ENCODE peak calls at places on chromosomes 11 and 22, in six cellular contexts. V is CD4-positive, alpha-beta T cell; Z is epithelial cell of proximal tubule; Q is adrenal gland; N is neural crest cell; F is B cell. C is an unnamed sample.

GRCh38 chr11:1298695-1299492 is 10.5 kb downstream of the TOLLIP start:
- DNase-seq in V (no peak), Z (peak), Q (peak), N (no peak), F (no peak), C (no peak)

GRCh38 chr11:78109011-78109685 is 29.5 kb upstream of the NDUFC2 start:
- DNase-seq in V (no peak), Z (no peak), Q (no peak), N (no peak), F (no peak), C (no peak)

GRCh38 chr22:29369460-29369859 is 18.9 kb downstream of the AP1B1 start:
- DNase-seq in V (no peak), Z (no peak), Q (peak), N (peak), F (no peak), C (no peak)

GRCh38 chr11:134283461-134284230 is 7.5 kb downstream of the GLB1L3 start:
- DNase-seq in V (no peak), Z (no peak), Q (no peak), N (no peak), F (no peak), C (no peak)

GRCh38 chr11:2928605-2929510 is at the start of gene PHLDA2:
- DNase-seq in V (peak), Z (no peak), Q (peak), N (no peak), F (peak), C (peak)

GRCh38 chr11:76646882-76647534 is 23.5 kb downstream of the LRRC32 start:
- DNase-seq in V (no peak), Z (no peak), Q (no peak), N (no peak), F (no peak), C (no peak)

GRCh38 chr11:47611240-47611863 is 17.1 kb upstream of the C1QTNF4 start:
- DNase-seq in V (no peak), Z (no peak), Q (no peak), N (no peak), F (peak), C (no peak)

GRCh38 chr11:75554258-75555022 is 7.6 kb upstream of the SERPINH1 start:
- DNase-seq in V (no peak), Z (no peak), Q (peak), N (peak), F (no peak), C (no peak)

GRCh38 chr11:17801166-17801565 is 66.6 kb downstream of the KCNC1 start:
- DNase-seq in V (no peak), Z (no peak), Q (no peak), N (no peak), F (no peak), C (no peak)

GRCh38 chr22:32606181-32606580 is 131.6 kb downstream of the FBXO7 start:
- DNase-seq in V (no peak), Z (no peak), Q (no peak), N (no peak), F (no peak), C (no peak)

GRCh38 chr11:100831929-100832480 is 144.9 kb downstream of the ARHGAP42 start:
- DNase-seq in V (no peak), Z (no peak), Q (no peak), N (no peak), F (no peak), C (no peak)

GRCh38 chr11:134024420-134025085 is 44.3 kb upstream of the JAM3 start:
- DNase-seq in V (no peak), Z (no peak), Q (no peak), N (no peak), F (no peak), C (no peak)

GRCh38 chr11:1060885-1061616 is 13.6 kb upstream of the MUC2 start:
- DNase-seq in V (no peak), Z (no peak), Q (no peak), N (no peak), F (no peak), C (peak)

GRCh38 chr11:66629356-66629755 is 9.1 kb upstream of the RBM4 start:
- DNase-seq in V (no peak), Z (no peak), Q (no peak), N (no peak), F (no peak), C (no peak)

GRCh38 chr11:10931761-10932700 is 74.2 kb upstream of the ZBED5 start:
- DNase-seq in V (no peak), Z (no peak), Q (no peak), N (no peak), F (no peak), C (no peak)

GRCh38 chr11:28773606-28774005 is 665.4 kb downstream of the METTL15 start:
- DNase-seq in V (no peak), Z (no peak), Q (no peak), N (no peak), F (no peak), C (no peak)

GRCh38 chr11:30938801-30939200 is 352.6 kb upstream of the MPPED2 start:
- DNase-seq in V (no peak), Z (no peak), Q (no peak), N (no peak), F (no peak), C (no peak)

GRCh38 chr22:22342697-22343602 is 98.4 kb downstream of the VPREB1 start:
- DNase-seq in V (peak), Z (no peak), Q (peak), N (peak), F (peak), C (peak)

GRCh38 chr11:30346068-30346688 is 23.3 kb downstream of the ARL14EP start:
- DNase-seq in V (no peak), Z (no peak), Q (no peak), N (no peak), F (no peak), C (no peak)

GRCh38 chr22:31926969-31927368 is 17.4 kb upstream of the YWHAH start:
- DNase-seq in V (no peak), Z (no peak), Q (peak), N (no peak), F (no peak), C (no peak)

GRCh38 chr11:3218483-3219280 is at the start of gene MRGPRG:
- DNase-seq in V (no peak), Z (no peak), Q (peak), N (no peak), F (peak), C (peak)

GRCh38 chr22:36860821-36861659 is at the start of gene NCF4:
- DNase-seq in V (no peak), Z (no peak), Q (peak), N (no peak), F (peak), C (no peak)

GRCh38 chr11:65432686-65433582 is 10.3 kb downstream of the NEAT1 start:
- DNase-seq in V (no peak), Z (no peak), Q (no peak), N (no peak), F (no peak), C (no peak)
- TF ChIP-seq CTCF in V (peak), Z (peak), Q (no peak), N (peak), F (peak), C (peak)

DNA sequence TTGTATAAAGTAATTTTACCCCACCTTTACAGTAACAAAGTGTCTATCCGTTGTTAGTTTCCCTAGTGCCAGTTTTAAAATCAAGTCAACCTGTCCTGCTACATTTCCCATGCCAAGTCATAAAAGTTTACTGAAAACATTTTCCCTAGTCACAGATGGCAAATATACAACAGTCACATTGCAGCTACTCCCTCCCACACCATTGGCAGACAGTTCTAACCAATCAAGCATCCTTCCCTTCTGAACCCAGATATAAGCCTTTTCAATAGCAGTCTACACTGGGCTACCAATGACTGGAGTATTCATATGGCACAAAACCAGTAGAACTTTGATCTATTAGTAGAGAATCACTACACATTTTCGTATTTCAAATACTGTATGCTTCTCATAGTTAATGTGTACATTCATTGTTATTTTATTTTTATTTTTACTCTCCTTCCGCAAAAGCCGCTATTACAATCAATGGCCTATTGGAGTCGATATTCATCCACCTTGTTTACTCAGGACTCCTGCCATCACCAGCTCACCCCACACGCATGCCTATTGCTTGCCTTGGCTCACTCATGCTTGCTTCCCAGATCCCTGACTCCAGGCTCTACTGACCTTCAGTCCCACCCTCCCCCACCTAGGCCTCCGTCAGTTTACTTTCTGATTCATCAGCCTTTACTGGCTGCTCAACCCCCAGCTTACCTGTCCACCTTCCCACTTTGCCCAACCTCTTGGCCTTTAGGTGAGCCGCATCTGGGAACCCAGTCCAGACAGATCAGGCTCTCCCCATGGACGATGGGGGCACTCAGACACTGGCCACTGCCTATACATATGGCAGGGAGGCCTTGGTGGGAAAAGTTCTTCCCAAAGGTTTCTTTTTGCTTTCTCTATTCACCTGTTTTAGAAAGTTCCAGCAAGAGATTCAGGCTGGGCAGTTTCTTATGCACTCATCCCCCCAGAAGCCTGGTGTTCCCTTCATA is 408.4 kb downstream of the SOX6 start:
- DNase-seq in V (no peak), Z (no peak), Q (no peak), N (no peak), F (no peak), C (no peak)
- TF ChIP-seq CTCF in V (no peak), Z (no peak), Q (no peak), N (no peak), F (no peak), C (no peak)

DNA sequence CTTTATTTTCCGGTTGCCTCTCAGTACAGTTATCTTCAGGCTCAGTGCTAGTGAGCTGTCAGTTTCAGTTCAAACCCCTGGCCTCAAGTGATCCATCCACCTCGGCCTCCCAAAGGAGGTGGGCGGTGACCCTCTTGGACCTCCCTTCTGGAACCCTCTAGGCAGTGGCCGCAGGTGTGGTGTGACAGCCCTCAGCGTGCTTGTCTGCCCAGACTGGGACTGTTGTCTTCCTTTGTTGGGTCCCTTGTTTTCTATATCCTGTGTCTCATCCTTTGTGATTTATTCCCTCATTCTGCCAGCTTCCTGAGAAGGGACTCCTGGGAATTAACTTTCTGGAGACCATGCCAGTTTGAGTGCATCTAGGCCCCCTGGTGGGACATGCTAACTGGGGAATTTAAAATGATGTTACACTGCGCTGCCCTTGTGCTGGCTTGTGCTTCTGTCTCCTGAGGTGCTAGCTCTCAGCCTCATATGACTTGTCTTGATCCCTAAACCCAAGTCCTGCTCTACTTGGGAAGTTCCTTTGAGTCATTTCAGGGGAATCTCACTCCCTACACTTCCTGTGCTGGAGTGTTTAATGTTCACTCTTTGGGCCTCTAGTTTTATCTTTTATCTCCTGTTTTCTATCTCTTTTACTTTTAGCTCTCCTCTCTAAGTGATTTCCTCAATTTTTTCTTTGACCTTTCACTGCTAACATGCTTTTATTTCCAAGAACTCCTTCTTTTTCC is 19.4 kb downstream of the MED15 start:
- DNase-seq in V (no peak), Z (peak), Q (no peak), N (no peak), F (no peak), C (no peak)
- TF ChIP-seq CTCF in V (no peak), Z (peak), Q (no peak), N (no peak), F (no peak), C (no peak)

GRCh38 chr11:60658409-60658808 is 41.0 kb upstream of the MS4A8 start:
- DNase-seq in V (no peak), Z (no peak), Q (no peak), N (no peak), F (no peak), C (no peak)

GRCh38 chr11:60657880-60658279 is 41.5 kb upstream of the MS4A8 start:
- DNase-seq in V (no peak), Z (no peak), Q (no peak), N (no peak), F (no peak), C (no peak)
- TF ChIP-seq CTCF in V (no peak), Z (no peak), Q (no peak), N (no peak), F (no peak), C (no peak)

GRCh38 chr22:46063861-46064235 is 86.5 kb upstream of the PPARA start:
- DNase-seq in V (no peak), Z (no peak), Q (peak), N (no peak), F (no peak), C (no peak)

GRCh38 chr22:46064966-46065666 is 85.2 kb upstream of the PPARA start:
- DNase-seq in V (no peak), Z (no peak), Q (peak), N (no peak), F (no peak), C (no peak)

GRCh38 chr22:46065733-46066454 is 84.4 kb upstream of the PPARA start:
- DNase-seq in V (no peak), Z (no peak), Q (no peak), N (no peak), F (no peak), C (no peak)

GRCh38 chr22:46062971-46063631 is 86.1 kb upstream of the WNT7B start:
- DNase-seq in V (no peak), Z (no peak), Q (peak), N (no peak), F (no peak), C (no peak)

GRCh38 chr22:46064236-46064965 is 85.9 kb upstream of the PPARA start:
- DNase-seq in V (no peak), Z (no peak), Q (peak), N (no peak), F (no peak), C (no peak)
- TF ChIP-seq CTCF in V (no peak), Z (no peak), Q (no peak), N (no peak), F (no peak), C (no peak)

GRCh38 chr22:23984430-23984829 is 4.5 kb downstream of the GSTT2 start:
- DNase-seq in V (peak), Z (no peak), Q (no peak), N (no peak), F (peak), C (no peak)
- TF ChIP-seq CTCF in V (peak), Z (peak), Q (peak), N (no peak), F (peak), C (no peak)

GRCh38 chr11:15006139-15006759 is 34.1 kb upstream of the CALCA start:
- DNase-seq in V (no peak), Z (no peak), Q (no peak), N (no peak), F (no peak), C (no peak)
- TF ChIP-seq CTCF in V (peak), Z (peak), Q (no peak), N (peak), F (peak), C (peak)

GRCh38 chr11:114196994-114197702 is 99.1 kb upstream of the NNMT start:
- DNase-seq in V (no peak), Z (no peak), Q (no peak), N (no peak), F (peak), C (no peak)

GRCh38 chr11:114197799-114198500 is 98.2 kb upstream of the NNMT start:
- DNase-seq in V (no peak), Z (no peak), Q (peak), N (no peak), F (no peak), C (no peak)

GRCh38 chr11:114193730-114194674 is 102.2 kb upstream of the NNMT start:
- DNase-seq in V (no peak), Z (no peak), Q (no peak), N (no peak), F (no peak), C (no peak)

GRCh38 chr11:114199051-114199450 is 97.1 kb upstream of the NNMT start:
- DNase-seq in V (no peak), Z (no peak), Q (no peak), N (no peak), F (no peak), C (no peak)

GRCh38 chr11:114195981-114196731 is 100.0 kb upstream of the NNMT start:
- DNase-seq in V (no peak), Z (no peak), Q (no peak), N (no peak), F (peak), C (no peak)
- TF ChIP-seq CTCF in V (peak), Z (peak), Q (no peak), N (no peak), F (no peak), C (no peak)

DNA sequence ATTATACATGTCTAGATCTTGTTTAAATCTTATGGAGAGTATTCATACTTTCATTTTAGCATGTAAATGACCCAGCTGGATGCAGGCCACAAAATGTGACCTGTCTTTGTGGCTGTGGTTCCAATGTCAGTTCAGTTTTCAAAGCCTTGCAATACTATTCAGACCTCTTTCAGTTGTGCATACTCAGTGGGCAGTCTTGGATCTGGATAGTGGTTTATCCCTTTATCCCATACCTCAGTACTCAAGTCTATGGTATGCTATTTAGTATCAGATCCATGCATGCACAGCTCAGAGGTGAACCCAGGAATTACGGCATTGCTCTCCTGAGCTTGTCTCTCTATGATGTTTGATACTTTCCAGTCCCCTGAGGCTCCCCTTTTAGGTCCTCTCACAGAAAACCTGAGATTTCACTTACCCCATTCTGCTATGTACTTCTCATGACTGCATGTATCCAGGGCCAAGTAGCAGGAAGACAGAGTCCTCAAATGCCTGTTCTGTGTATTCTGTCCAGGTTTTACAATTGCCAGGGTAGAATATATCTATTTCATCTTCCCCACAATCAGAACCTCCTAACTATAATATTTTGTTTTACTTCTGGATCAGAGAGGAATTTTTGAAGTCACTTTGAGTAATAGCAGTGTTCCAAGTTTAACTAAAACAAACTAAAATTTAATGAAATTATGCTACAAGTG is 6.9 kb upstream of the P4HA3 start:
- DNase-seq in V (no peak), Z (no peak), Q (no peak), N (no peak), F (no peak), C (no peak)
- TF ChIP-seq CTCF in V (no peak), Z (peak), Q (no peak), N (no peak), F (no peak), C (no peak)

GRCh38 chr22:27724706-27725105 is 76.8 kb downstream of the MN1 start:
- DNase-seq in V (no peak), Z (no peak), Q (peak), N (no peak), F (no peak), C (no peak)

GRCh38 chr22:27724181-27724580 is 77.4 kb downstream of the MN1 start:
- DNase-seq in V (no peak), Z (no peak), Q (no peak), N (no peak), F (no peak), C (no peak)

GRCh38 chr22:27723708-27724107 is 77.8 kb downstream of the MN1 start:
- DNase-seq in V (no peak), Z (no peak), Q (no peak), N (no peak), F (no peak), C (no peak)

GRCh38 chr22:27720860-27721259 is 80.7 kb downstream of the MN1 start:
- DNase-seq in V (no peak), Z (peak), Q (no peak), N (no peak), F (no peak), C (no peak)

GRCh38 chr22:27723150-27723549 is 78.4 kb downstream of the MN1 start:
- DNase-seq in V (no peak), Z (no peak), Q (no peak), N (no peak), F (no peak), C (no peak)
- TF ChIP-seq CTCF in V (no peak), Z (peak), Q (no peak), N (no peak), F (no peak), C (no peak)